ENCODE peak calls at places on chromosome 10, in eight cellular contexts. One of them, this sample, is unnamed.

GRCh38 chr10:46075869-46076268 is 29.8 kb upstream of the MSMB start:
- DNase-seq in naive thymus-derived CD4-positive, alpha-beta T cell: no peak
- DNase-seq in small intestine: no peak
- DNase-seq in caudate nucleus: no peak
- DNase-seq in sigmoid colon: no peak
- DNase-seq in prostate gland: peak
- DNase-seq in Peyer's patch: no peak
- DNase-seq in right cardiac atrium: no peak
- DNase-seq in this sample: no peak

GRCh38 chr10:30639946-30640786 is 10.6 kb upstream of the LYZL2 start:
- DNase-seq in naive thymus-derived CD4-positive, alpha-beta T cell: no peak
- DNase-seq in small intestine: peak
- DNase-seq in caudate nucleus: no peak
- DNase-seq in sigmoid colon: no peak
- DNase-seq in prostate gland: no peak
- DNase-seq in Peyer's patch: no peak
- DNase-seq in right cardiac atrium: no peak
- DNase-seq in this sample: no peak

GRCh38 chr10:35463105-35463867 is 127.0 kb downstream of the CCNY start:
- DNase-seq in naive thymus-derived CD4-positive, alpha-beta T cell: no peak
- DNase-seq in small intestine: no peak
- DNase-seq in caudate nucleus: no peak
- DNase-seq in sigmoid colon: no peak
- DNase-seq in prostate gland: no peak
- DNase-seq in Peyer's patch: no peak
- DNase-seq in right cardiac atrium: no peak
- DNase-seq in this sample: no peak

GRCh38 chr10:49194212-49194920 is 6.2 kb upstream of the TMEM273 start:
- DNase-seq in naive thymus-derived CD4-positive, alpha-beta T cell: no peak
- DNase-seq in small intestine: no peak
- DNase-seq in caudate nucleus: no peak
- DNase-seq in sigmoid colon: no peak
- DNase-seq in prostate gland: no peak
- DNase-seq in Peyer's patch: no peak
- DNase-seq in right cardiac atrium: no peak
- DNase-seq in this sample: no peak

GRCh38 chr10:1057106-1057657 is 997 bp downstream of the WDR37 start:
- DNase-seq in naive thymus-derived CD4-positive, alpha-beta T cell: no peak
- DNase-seq in small intestine: peak
- DNase-seq in caudate nucleus: no peak
- DNase-seq in sigmoid colon: no peak
- DNase-seq in prostate gland: no peak
- DNase-seq in Peyer's patch: no peak
- DNase-seq in right cardiac atrium: no peak
- DNase-seq in this sample: no peak

GRCh38 chr10:109740436-109740835 is 182.9 kb downstream of the XPNPEP1 start:
- DNase-seq in naive thymus-derived CD4-positive, alpha-beta T cell: no peak
- DNase-seq in small intestine: no peak
- DNase-seq in caudate nucleus: no peak
- DNase-seq in sigmoid colon: no peak
- DNase-seq in prostate gland: no peak
- DNase-seq in Peyer's patch: no peak
- DNase-seq in right cardiac atrium: no peak
- DNase-seq in this sample: no peak

GRCh38 chr10:123519861-123520260 is 146.3 kb upstream of the GPR26 start:
- DNase-seq in naive thymus-derived CD4-positive, alpha-beta T cell: no peak
- DNase-seq in small intestine: no peak
- DNase-seq in caudate nucleus: no peak
- DNase-seq in sigmoid colon: no peak
- DNase-seq in prostate gland: no peak
- DNase-seq in Peyer's patch: no peak
- DNase-seq in right cardiac atrium: no peak
- DNase-seq in this sample: peak

GRCh38 chr10:11578802-11579255 is 32.6 kb downstream of the USP6NL start:
- DNase-seq in naive thymus-derived CD4-positive, alpha-beta T cell: no peak
- DNase-seq in small intestine: no peak
- DNase-seq in caudate nucleus: no peak
- DNase-seq in sigmoid colon: no peak
- DNase-seq in prostate gland: no peak
- DNase-seq in Peyer's patch: no peak
- DNase-seq in right cardiac atrium: no peak
- DNase-seq in this sample: no peak

GRCh38 chr10:71334228-71334791 is 15.3 kb downstream of the SLC29A3 start:
- DNase-seq in naive thymus-derived CD4-positive, alpha-beta T cell: no peak
- DNase-seq in small intestine: no peak
- DNase-seq in caudate nucleus: no peak
- DNase-seq in sigmoid colon: no peak
- DNase-seq in prostate gland: no peak
- DNase-seq in Peyer's patch: no peak
- DNase-seq in right cardiac atrium: no peak
- DNase-seq in this sample: no peak
- H3K27ac ChIP-seq in naive thymus-derived CD4-positive, alpha-beta T cell: no peak
- H3K27ac ChIP-seq in small intestine: no peak
- H3K27ac ChIP-seq in caudate nucleus: no peak
- H3K27ac ChIP-seq in sigmoid colon: no peak
- H3K27ac ChIP-seq in prostate gland: no peak
- H3K27ac ChIP-seq in Peyer's patch: no peak
- H3K27ac ChIP-seq in right cardiac atrium: no peak
- H3K27ac ChIP-seq in this sample: no peak

GRCh38 chr10:128063736-128064614 is 62.2 kb downstream of the MKI67 start:
- DNase-seq in naive thymus-derived CD4-positive, alpha-beta T cell: no peak
- DNase-seq in small intestine: no peak
- DNase-seq in caudate nucleus: no peak
- DNase-seq in sigmoid colon: peak
- DNase-seq in prostate gland: peak
- DNase-seq in Peyer's patch: peak
- DNase-seq in right cardiac atrium: no peak
- DNase-seq in this sample: peak

GRCh38 chr10:128062837-128063563 is 63.2 kb downstream of the MKI67 start:
- DNase-seq in naive thymus-derived CD4-positive, alpha-beta T cell: peak
- DNase-seq in small intestine: peak
- DNase-seq in caudate nucleus: no peak
- DNase-seq in sigmoid colon: no peak
- DNase-seq in prostate gland: no peak
- DNase-seq in Peyer's patch: peak
- DNase-seq in right cardiac atrium: no peak
- DNase-seq in this sample: peak

GRCh38 chr10:128065881-128066534 is 60.2 kb downstream of the MKI67 start:
- DNase-seq in naive thymus-derived CD4-positive, alpha-beta T cell: no peak
- DNase-seq in small intestine: no peak
- DNase-seq in caudate nucleus: no peak
- DNase-seq in sigmoid colon: peak
- DNase-seq in prostate gland: no peak
- DNase-seq in Peyer's patch: peak
- DNase-seq in right cardiac atrium: no peak
- DNase-seq in this sample: peak

GRCh38 chr10:128066954-128067382 is 59.3 kb downstream of the MKI67 start:
- DNase-seq in naive thymus-derived CD4-positive, alpha-beta T cell: no peak
- DNase-seq in small intestine: no peak
- DNase-seq in caudate nucleus: peak
- DNase-seq in sigmoid colon: no peak
- DNase-seq in prostate gland: no peak
- DNase-seq in Peyer's patch: peak
- DNase-seq in right cardiac atrium: no peak
- DNase-seq in this sample: peak

DNA sequence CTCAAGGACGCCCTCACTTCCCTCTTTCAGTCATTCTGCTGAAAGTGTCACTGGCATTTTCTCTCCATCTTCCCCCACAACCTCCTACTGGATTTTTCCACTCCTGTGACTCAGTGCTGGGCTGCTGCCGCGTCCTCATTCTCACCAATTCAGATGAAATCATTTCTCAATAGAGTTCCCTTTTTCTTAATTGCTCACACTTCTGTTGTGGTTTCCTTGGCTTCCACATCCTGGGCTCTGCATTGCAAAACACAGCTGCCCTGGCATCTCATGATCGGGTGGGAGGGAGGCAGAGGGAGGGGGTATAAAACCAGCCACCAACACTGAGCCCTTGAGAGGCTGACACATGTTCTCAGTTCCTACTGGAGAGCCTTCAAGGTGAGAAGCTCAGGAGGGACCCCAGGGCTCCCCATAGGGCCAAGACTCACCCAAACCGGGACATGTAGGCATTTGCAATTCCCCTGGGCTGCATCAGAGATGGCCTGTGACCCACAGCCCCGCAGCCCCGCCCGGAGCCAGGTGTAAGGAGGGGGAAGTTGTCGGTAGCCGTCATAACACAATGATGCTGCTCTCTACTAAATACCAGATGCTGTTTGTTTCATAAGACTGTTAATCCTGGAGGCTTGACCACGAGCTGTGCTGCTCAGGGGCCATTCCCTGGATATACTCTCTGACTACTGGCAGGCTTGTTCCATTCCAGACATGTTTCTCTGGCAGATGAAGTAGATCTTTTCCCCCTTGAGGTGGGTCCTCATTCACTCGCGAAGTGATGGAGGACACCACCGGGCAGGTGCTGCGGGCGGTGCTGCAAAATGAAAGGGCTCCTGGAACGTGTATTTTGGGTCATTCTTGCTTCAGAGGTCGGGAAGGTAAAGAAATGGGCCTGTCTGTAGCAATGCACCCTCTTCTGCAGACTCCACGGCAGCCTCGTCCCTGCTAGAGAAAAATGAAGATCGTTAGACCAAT is 61.3 kb downstream of the MKI67 start:
- DNase-seq in naive thymus-derived CD4-positive, alpha-beta T cell: peak
- DNase-seq in small intestine: peak
- DNase-seq in caudate nucleus: peak
- DNase-seq in sigmoid colon: peak
- DNase-seq in prostate gland: no peak
- DNase-seq in Peyer's patch: peak
- DNase-seq in right cardiac atrium: peak
- DNase-seq in this sample: peak
- H3K27ac ChIP-seq in naive thymus-derived CD4-positive, alpha-beta T cell: peak
- H3K27ac ChIP-seq in small intestine: peak
- H3K27ac ChIP-seq in caudate nucleus: peak
- H3K27ac ChIP-seq in sigmoid colon: peak
- H3K27ac ChIP-seq in prostate gland: no peak
- H3K27ac ChIP-seq in Peyer's patch: peak
- H3K27ac ChIP-seq in right cardiac atrium: no peak
- H3K27ac ChIP-seq in this sample: peak

DNA sequence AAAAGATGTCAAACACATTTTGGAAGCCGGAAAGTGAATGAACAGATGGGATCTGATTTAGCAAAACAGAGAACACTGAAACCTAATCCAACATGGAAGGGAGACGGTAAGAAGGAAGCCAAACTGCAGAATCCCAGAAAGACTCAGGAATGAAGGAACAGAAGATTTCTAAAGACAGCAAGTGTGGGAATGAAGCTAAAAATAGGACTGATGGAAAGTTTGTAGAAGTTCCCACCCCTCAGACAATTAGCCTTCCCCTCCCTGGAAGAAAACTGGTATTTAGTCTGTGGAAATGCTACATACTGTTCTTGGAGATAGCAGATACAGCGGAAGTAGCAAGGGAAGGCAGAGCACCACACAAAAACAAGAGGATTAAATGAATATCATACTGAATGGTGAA is 40.8 kb downstream of the SLC16A12 start:
- DNase-seq in naive thymus-derived CD4-positive, alpha-beta T cell: no peak
- DNase-seq in small intestine: no peak
- DNase-seq in caudate nucleus: no peak
- DNase-seq in sigmoid colon: no peak
- DNase-seq in prostate gland: no peak
- DNase-seq in Peyer's patch: no peak
- DNase-seq in right cardiac atrium: no peak
- DNase-seq in this sample: no peak
- H3K27ac ChIP-seq in naive thymus-derived CD4-positive, alpha-beta T cell: no peak
- H3K27ac ChIP-seq in small intestine: no peak
- H3K27ac ChIP-seq in caudate nucleus: no peak
- H3K27ac ChIP-seq in sigmoid colon: no peak
- H3K27ac ChIP-seq in prostate gland: no peak
- H3K27ac ChIP-seq in Peyer's patch: no peak
- H3K27ac ChIP-seq in right cardiac atrium: peak
- H3K27ac ChIP-seq in this sample: peak

GRCh38 chr10:79335470-79336235 is 11.6 kb upstream of the PPIF start:
- DNase-seq in naive thymus-derived CD4-positive, alpha-beta T cell: no peak
- DNase-seq in small intestine: no peak
- DNase-seq in caudate nucleus: peak
- DNase-seq in sigmoid colon: no peak
- DNase-seq in prostate gland: no peak
- DNase-seq in Peyer's patch: no peak
- DNase-seq in right cardiac atrium: peak
- DNase-seq in this sample: no peak
- H3K27ac ChIP-seq in naive thymus-derived CD4-positive, alpha-beta T cell: no peak
- H3K27ac ChIP-seq in small intestine: no peak
- H3K27ac ChIP-seq in caudate nucleus: peak
- H3K27ac ChIP-seq in sigmoid colon: peak
- H3K27ac ChIP-seq in prostate gland: no peak
- H3K27ac ChIP-seq in Peyer's patch: no peak
- H3K27ac ChIP-seq in right cardiac atrium: no peak
- H3K27ac ChIP-seq in this sample: no peak

DNA sequence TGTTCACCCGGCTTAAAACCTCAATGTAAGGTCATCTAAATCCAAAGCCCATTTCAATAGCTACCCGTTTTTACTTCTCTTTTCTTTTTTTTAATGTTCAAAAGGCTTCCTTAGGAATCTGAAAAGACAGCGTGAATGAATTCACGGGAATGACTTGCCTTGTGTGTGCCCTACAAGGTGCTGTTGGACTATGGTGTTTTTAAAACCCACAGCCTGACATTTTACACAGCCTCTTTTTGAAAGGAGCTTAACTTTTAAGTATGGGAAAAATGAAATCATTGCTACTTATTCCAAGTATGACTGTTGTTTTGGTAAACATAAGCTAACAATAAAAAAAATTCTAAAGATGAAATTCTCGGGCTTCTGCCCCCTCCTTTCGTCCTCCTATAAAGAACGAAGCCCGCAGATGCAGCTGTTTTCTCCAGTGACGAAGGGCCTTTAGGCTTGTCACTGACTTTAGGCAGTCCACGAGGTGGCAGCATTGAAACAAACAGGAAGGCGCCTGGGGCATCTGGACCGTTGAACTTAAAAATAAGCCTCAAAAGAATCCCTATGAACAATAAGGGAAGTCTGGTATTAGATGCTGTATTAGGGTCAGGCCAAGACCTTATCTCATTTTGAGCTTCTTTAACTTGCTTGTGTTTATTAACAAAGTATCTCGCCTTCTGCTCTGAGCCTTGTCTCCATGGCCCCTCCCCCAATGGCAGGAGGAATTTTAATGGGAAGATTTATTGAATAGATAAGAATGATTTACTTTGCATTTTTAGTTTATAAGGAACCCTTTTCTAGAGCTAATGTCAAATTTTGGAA is 141.2 kb downstream of the NRP1 start:
- DNase-seq in naive thymus-derived CD4-positive, alpha-beta T cell: peak
- DNase-seq in small intestine: peak
- DNase-seq in caudate nucleus: no peak
- DNase-seq in sigmoid colon: peak
- DNase-seq in prostate gland: peak
- DNase-seq in Peyer's patch: peak
- DNase-seq in right cardiac atrium: peak
- DNase-seq in this sample: peak
- H3K27ac ChIP-seq in naive thymus-derived CD4-positive, alpha-beta T cell: no peak
- H3K27ac ChIP-seq in small intestine: no peak
- H3K27ac ChIP-seq in caudate nucleus: no peak
- H3K27ac ChIP-seq in sigmoid colon: no peak
- H3K27ac ChIP-seq in prostate gland: peak
- H3K27ac ChIP-seq in Peyer's patch: peak
- H3K27ac ChIP-seq in right cardiac atrium: peak
- H3K27ac ChIP-seq in this sample: no peak

This sample was measured in coronary artery.